ENCODE peak calls at places on chromosomes 3 and 15, in five cellular contexts. One of them, this sample, is unnamed. For H3K9me3, the result is how much of the 10 kb centered on the place peaks cover.

GRCh38 chr3:43970920-43971319 is 270.8 kb upstream of the TOPAZ1 start:
- DNase-seq in IMR-90: no peak
- DNase-seq in neuronal stem cell: no peak
- DNase-seq in mesenchymal stem cell: no peak
- DNase-seq in H1: no peak
- DNase-seq in this sample: no peak

GRCh38 chr15:90365414-90366055 is 13.5 kb downstream of the ZNF774 start:
- DNase-seq in IMR-90: no peak
- DNase-seq in H1: no peak
- DNase-seq in neuronal stem cell: no peak
- DNase-seq in mesenchymal stem cell: no peak
- DNase-seq in this sample: no peak

GRCh38 chr15:70875001-70875782 is 17.0 kb downstream of the THAP10 start:
- DNase-seq in neuronal stem cell: no peak
- DNase-seq in mesenchymal stem cell: peak
- DNase-seq in IMR-90: peak
- DNase-seq in H1: no peak
- DNase-seq in this sample: no peak

GRCh38 chr3:33749546-33750215 is 31.6 kb upstream of the CLASP2 start:
- DNase-seq in mesenchymal stem cell: no peak
- DNase-seq in neuronal stem cell: no peak
- DNase-seq in H1: no peak
- DNase-seq in IMR-90: peak
- DNase-seq in this sample: no peak

GRCh38 chr15:28931828-28932227 is 46.1 kb downstream of the APBA2 start:
- DNase-seq in neuronal stem cell: no peak
- DNase-seq in IMR-90: no peak
- DNase-seq in mesenchymal stem cell: no peak
- DNase-seq in H1: no peak
- DNase-seq in this sample: no peak

GRCh38 chr15:80698636-80699035 is 3.5 kb downstream of the ABHD17C start:
- DNase-seq in IMR-90: peak
- DNase-seq in H1: no peak
- DNase-seq in mesenchymal stem cell: no peak
- DNase-seq in neuronal stem cell: no peak
- DNase-seq in this sample: no peak

GRCh38 chr3:126034481-126035361 is 49.2 kb downstream of the SLC41A3 start:
- DNase-seq in IMR-90: peak
- DNase-seq in H1: peak
- DNase-seq in neuronal stem cell: no peak
- DNase-seq in mesenchymal stem cell: no peak
- DNase-seq in this sample: peak

GRCh38 chr3:124964432-124964831 is 29.9 kb upstream of the MUC13 start:
- DNase-seq in neuronal stem cell: no peak
- DNase-seq in H1: no peak
- DNase-seq in mesenchymal stem cell: peak
- DNase-seq in IMR-90: peak
- DNase-seq in this sample: no peak

GRCh38 chr3:13114811-13115615 is 41.8 kb upstream of the IQSEC1 start:
- DNase-seq in neuronal stem cell: no peak
- DNase-seq in mesenchymal stem cell: no peak
- DNase-seq in IMR-90: no peak
- DNase-seq in H1: no peak
- DNase-seq in this sample: no peak

GRCh38 chr3:124763644-124764358 is 33.5 kb downstream of the UMPS start:
- DNase-seq in H1: no peak
- DNase-seq in mesenchymal stem cell: no peak
- DNase-seq in neuronal stem cell: no peak
- DNase-seq in IMR-90: no peak
- DNase-seq in this sample: no peak

GRCh38 chr3:66998899-66999235 is 760 bp downstream of the KBTBD8 start:
- DNase-seq in H1: no peak
- DNase-seq in neuronal stem cell: no peak
- DNase-seq in IMR-90: no peak
- DNase-seq in mesenchymal stem cell: no peak
- DNase-seq in this sample: no peak

GRCh38 chr3:172373912-172374311 is 74.3 kb downstream of the GHSR start:
- DNase-seq in mesenchymal stem cell: no peak
- DNase-seq in H1: no peak
- DNase-seq in IMR-90: no peak
- DNase-seq in neuronal stem cell: no peak
- DNase-seq in this sample: no peak

GRCh38 chr3:187185759-187186158 is 11.5 kb upstream of the RTP1 start:
- DNase-seq in H1: no peak
- DNase-seq in neuronal stem cell: no peak
- DNase-seq in mesenchymal stem cell: no peak
- DNase-seq in IMR-90: no peak
- DNase-seq in this sample: peak

GRCh38 chr15:41967506-41968206 is 4.7 kb downstream of the EHD4 start:
- DNase-seq in neuronal stem cell: no peak
- DNase-seq in H1: no peak
- DNase-seq in IMR-90: peak
- DNase-seq in mesenchymal stem cell: peak
- DNase-seq in this sample: no peak

GRCh38 chr3:49805367-49805782 is 2.3 kb downstream of the INKA1 start:
- DNase-seq in neuronal stem cell: no peak
- DNase-seq in IMR-90: peak
- DNase-seq in mesenchymal stem cell: peak
- DNase-seq in H1: no peak
- DNase-seq in this sample: no peak

GRCh38 chr3:44509985-44510360 is 32.5 kb upstream of the ZNF445 start:
- DNase-seq in H1: no peak
- DNase-seq in IMR-90: peak
- DNase-seq in neuronal stem cell: peak
- DNase-seq in mesenchymal stem cell: peak
- DNase-seq in this sample: no peak

GRCh38 chr3:152300029-152300764 is 31.5 kb downstream of the MBNL1 start:
- DNase-seq in neuronal stem cell: no peak
- DNase-seq in mesenchymal stem cell: no peak
- DNase-seq in IMR-90: no peak
- DNase-seq in H1: no peak
- DNase-seq in this sample: no peak

GRCh38 chr3:186514296-186515002 is 29.7 kb downstream of the CRYGS start:
- DNase-seq in H1: no peak
- DNase-seq in IMR-90: no peak
- DNase-seq in mesenchymal stem cell: peak
- DNase-seq in neuronal stem cell: no peak
- DNase-seq in this sample: peak

GRCh38 chr3:142433110-142433509 is 14.7 kb downstream of the XRN1 start:
- DNase-seq in neuronal stem cell: no peak
- DNase-seq in IMR-90: no peak
- DNase-seq in H1: no peak
- DNase-seq in mesenchymal stem cell: no peak
- DNase-seq in this sample: no peak
- H3K9me3 ChIP-seq in neuronal stem cell: under half
- H3K9me3 ChIP-seq in IMR-90: under half
- H3K9me3 ChIP-seq in H1: under half
- H3K9me3 ChIP-seq in mesenchymal stem cell: under half
- H3K9me3 ChIP-seq in this sample: under half

DNA sequence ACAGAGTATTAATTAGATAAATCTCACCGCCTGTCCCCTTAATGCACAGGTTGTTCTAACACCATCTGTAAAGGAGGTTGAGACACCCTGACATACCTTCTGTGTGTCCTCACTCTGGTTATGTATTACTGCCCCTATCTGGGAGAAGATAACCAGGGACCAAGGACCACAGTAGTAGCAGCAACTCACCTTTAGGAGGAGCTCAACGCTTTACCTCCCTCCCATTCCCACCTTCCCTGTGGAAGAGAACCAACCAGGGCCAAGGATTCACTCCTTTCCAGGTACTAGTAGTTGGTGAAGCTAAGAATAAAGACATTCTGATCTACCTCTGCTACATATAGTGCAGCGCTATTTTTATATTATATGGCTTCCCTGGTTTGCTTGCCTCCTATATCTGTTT is 232.6 kb downstream of the MEX3B start:
- DNase-seq in neuronal stem cell: no peak
- DNase-seq in IMR-90: no peak
- DNase-seq in H1: no peak
- DNase-seq in mesenchymal stem cell: no peak
- DNase-seq in this sample: peak
- H2BK5ac ChIP-seq in neuronal stem cell: no peak
- H2BK5ac ChIP-seq in IMR-90: no peak
- H2BK5ac ChIP-seq in H1: no peak
- H2BK5ac ChIP-seq in mesenchymal stem cell: no peak
- H2BK5ac ChIP-seq in this sample: no peak

GRCh38 chr3:193874512-193874911 is 261.4 kb upstream of the HES1 start:
- DNase-seq in H1: no peak
- DNase-seq in mesenchymal stem cell: no peak
- DNase-seq in IMR-90: no peak
- DNase-seq in neuronal stem cell: no peak
- DNase-seq in this sample: no peak

GRCh38 chr3:193875601-193876321 is 260.2 kb upstream of the HES1 start:
- DNase-seq in mesenchymal stem cell: no peak
- DNase-seq in H1: no peak
- DNase-seq in neuronal stem cell: no peak
- DNase-seq in IMR-90: no peak
- DNase-seq in this sample: no peak

GRCh38 chr3:193873802-193874201 is 262.1 kb upstream of the HES1 start:
- DNase-seq in H1: no peak
- DNase-seq in mesenchymal stem cell: no peak
- DNase-seq in IMR-90: no peak
- DNase-seq in neuronal stem cell: no peak
- DNase-seq in this sample: no peak

GRCh38 chr3:193872265-193872753 is 263.6 kb upstream of the HES1 start:
- DNase-seq in H1: no peak
- DNase-seq in neuronal stem cell: no peak
- DNase-seq in mesenchymal stem cell: peak
- DNase-seq in IMR-90: peak
- DNase-seq in this sample: no peak

DNA sequence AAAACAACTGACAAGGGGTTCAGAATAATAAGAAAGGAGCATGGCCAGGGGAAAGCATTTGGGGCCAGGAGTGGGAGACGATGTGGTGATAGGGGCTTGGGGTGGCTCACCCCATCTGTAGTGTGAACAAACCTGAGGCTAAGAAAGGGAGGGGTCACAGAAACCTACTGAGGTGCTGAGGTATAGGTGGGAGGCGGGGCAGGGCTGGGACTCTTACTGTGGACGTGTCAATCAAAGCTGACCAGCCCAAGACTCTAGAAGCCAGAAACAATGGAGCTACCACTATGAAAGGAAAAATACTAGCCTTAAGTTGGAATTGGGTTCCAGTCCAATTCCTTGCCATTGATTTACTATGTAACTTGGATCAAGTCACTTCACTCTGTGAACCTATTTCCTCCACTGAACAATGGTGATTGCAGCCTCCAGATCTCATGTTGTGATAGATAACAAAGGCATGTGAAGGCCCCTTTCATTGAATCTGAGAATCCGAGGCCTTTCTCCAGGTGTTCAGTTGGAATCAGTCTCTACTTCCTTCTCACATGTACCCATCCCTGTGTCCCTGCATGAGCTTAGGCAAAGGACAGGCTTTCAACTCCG is 260.9 kb upstream of the HES1 start:
- DNase-seq in IMR-90: no peak
- DNase-seq in neuronal stem cell: no peak
- DNase-seq in H1: no peak
- DNase-seq in mesenchymal stem cell: no peak
- DNase-seq in this sample: no peak
- H2BK15ac ChIP-seq in IMR-90: no peak
- H2BK15ac ChIP-seq in neuronal stem cell: no peak
- H2BK15ac ChIP-seq in H1: no peak
- H2BK15ac ChIP-seq in mesenchymal stem cell: peak
- H2BK15ac ChIP-seq in this sample: no peak

GRCh38 chr15:26235864-26236263 is 372.7 kb upstream of the ATP10A start:
- DNase-seq in IMR-90: no peak
- DNase-seq in neuronal stem cell: no peak
- DNase-seq in H1: peak
- DNase-seq in mesenchymal stem cell: no peak
- DNase-seq in this sample: peak

GRCh38 chr15:26235148-26235769 is 372.1 kb upstream of the ATP10A start:
- DNase-seq in H1: peak
- DNase-seq in IMR-90: no peak
- DNase-seq in mesenchymal stem cell: no peak
- DNase-seq in neuronal stem cell: peak
- DNase-seq in this sample: peak
- H3K9me3 ChIP-seq in H1: under half
- H3K9me3 ChIP-seq in IMR-90: under half
- H3K9me3 ChIP-seq in mesenchymal stem cell: under half
- H3K9me3 ChIP-seq in neuronal stem cell: under half
- H3K9me3 ChIP-seq in this sample: under half

GRCh38 chr3:101852315-101852714 is 3.0 kb downstream of the NFKBIZ start:
- DNase-seq in IMR-90: no peak
- DNase-seq in H1: no peak
- DNase-seq in neuronal stem cell: no peak
- DNase-seq in mesenchymal stem cell: no peak
- DNase-seq in this sample: no peak
- H2BK5ac ChIP-seq in IMR-90: peak
- H2BK5ac ChIP-seq in H1: no peak
- H2BK5ac ChIP-seq in neuronal stem cell: no peak
- H2BK5ac ChIP-seq in mesenchymal stem cell: no peak
- H2BK5ac ChIP-seq in this sample: no peak

DNA sequence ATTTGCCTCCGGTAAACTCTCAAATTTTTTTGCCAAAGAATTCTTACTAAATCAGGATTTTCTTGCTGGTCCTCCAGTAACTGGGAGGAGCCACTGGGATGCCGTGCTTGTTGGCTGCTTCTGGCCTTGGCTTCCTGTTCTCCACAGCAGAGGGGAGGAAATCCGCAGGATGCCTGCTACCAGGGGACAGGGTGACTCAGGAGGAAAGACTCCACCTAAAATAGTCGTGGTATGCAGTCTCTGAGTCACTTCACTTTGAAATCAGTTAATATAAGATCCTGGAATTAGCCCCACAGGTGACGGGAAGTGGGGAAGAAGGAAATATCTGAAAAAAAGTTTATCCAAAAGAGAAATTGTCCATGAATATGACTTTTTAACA is 6.5 kb upstream of the TM4SF18 start:
- DNase-seq in mesenchymal stem cell: peak
- DNase-seq in IMR-90: peak
- DNase-seq in neuronal stem cell: no peak
- DNase-seq in H1: no peak
- DNase-seq in this sample: peak
- H2BK15ac ChIP-seq in mesenchymal stem cell: no peak
- H2BK15ac ChIP-seq in IMR-90: peak
- H2BK15ac ChIP-seq in neuronal stem cell: no peak
- H2BK15ac ChIP-seq in H1: no peak
- H2BK15ac ChIP-seq in this sample: no peak

GRCh38 chr3:353191-353739 is 156.7 kb downstream of the CHL1 start:
- DNase-seq in H1: no peak
- DNase-seq in IMR-90: no peak
- DNase-seq in mesenchymal stem cell: no peak
- DNase-seq in neuronal stem cell: no peak
- DNase-seq in this sample: no peak
- H3K9me3 ChIP-seq in H1: under half
- H3K9me3 ChIP-seq in IMR-90: under half
- H3K9me3 ChIP-seq in mesenchymal stem cell: under half
- H3K9me3 ChIP-seq in neuronal stem cell: under half
- H3K9me3 ChIP-seq in this sample: under half

GRCh38 chr15:99295840-99296239 is 44.6 kb downstream of the LRRC28 start:
- DNase-seq in H1: no peak
- DNase-seq in mesenchymal stem cell: no peak
- DNase-seq in neuronal stem cell: no peak
- DNase-seq in IMR-90: no peak
- DNase-seq in this sample: no peak
- H2BK5ac ChIP-seq in H1: peak
- H2BK5ac ChIP-seq in mesenchymal stem cell: no peak
- H2BK5ac ChIP-seq in neuronal stem cell: no peak
- H2BK5ac ChIP-seq in IMR-90: no peak
- H2BK5ac ChIP-seq in this sample: no peak

GRCh38 chr15:65303687-65304392 is 637 bp upstream of the RNU5B-1 start:
- DNase-seq in H1: no peak
- DNase-seq in mesenchymal stem cell: peak
- DNase-seq in neuronal stem cell: peak
- DNase-seq in IMR-90: peak
- DNase-seq in this sample: peak
- H2BK15ac ChIP-seq in H1: no peak
- H2BK15ac ChIP-seq in mesenchymal stem cell: peak
- H2BK15ac ChIP-seq in neuronal stem cell: no peak
- H2BK15ac ChIP-seq in IMR-90: peak
- H2BK15ac ChIP-seq in this sample: no peak